ENCODE peak calls at places on chromosomes 13 and 19, in four cellular contexts. W, J, K and N are unnamed samples.

GRCh38 chr13:34405410-34405809 is 536.7 kb upstream of the NBEA start:
- DNase-seq in W (no peak), J (no peak), K (no peak), N (no peak)

GRCh38 chr19:41530184-41530534 is 45.8 kb upstream of the CEACAM21 start:
- DNase-seq in W (no peak), J (no peak), K (no peak), N (no peak)

GRCh38 chr13:48979892-48980291 is 4.2 kb downstream of the FNDC3A start:
- DNase-seq in W (no peak), J (no peak), K (no peak), N (no peak)

GRCh38 chr19:3409346-3410064 is 43.1 kb downstream of the NFIC start:
- DNase-seq in W (no peak), J (peak; percentile 21), K (peak; percentile 74), N (no peak)

GRCh38 chr13:74825170-74825948 is 656.6 kb downstream of the TBC1D4 start:
- DNase-seq in W (no peak), J (peak; percentile 82), K (no peak), N (peak; percentile 72)

GRCh38 chr19:46601318-46602224 is at the start of gene CALM3:
- DNase-seq in W (no peak), J (no peak), K (no peak), N (no peak)

GRCh38 chr19:51131780-51132680 is 7.3 kb downstream of the SIGLEC9 start:
- DNase-seq in W (peak; percentile 45), J (peak; percentile 65), K (peak; percentile 49), N (peak; percentile 83)

GRCh38 chr19:10452726-10453620 is 32.6 kb downstream of the PDE4A start:
- DNase-seq in W (no peak), J (no peak), K (no peak), N (no peak)

GRCh38 chr13:67069117-67069767 is 160.9 kb downstream of the PCDH9 start:
- DNase-seq in W (no peak), J (no peak), K (no peak), N (no peak)